ENCODE peak calls at places on chromosomes 2 and 18, in ten cellular contexts. S is G401; J is stimulated activated naive CD8-positive, alpha-beta T cell treated with anti-CD3 and anti-CD28 coated beads, Interleukin-15, Interleukin-2, amounts not matched to agents 100 U/mL and 50 U/mL, for 24 hours; Z is hypothalamus; U is T-helper 2 cell; K is NCI-H1436; N is cerebellar cortex; T is AG09309; I is renal cortical epithelial cell; W is activated CD4-positive, alpha-beta T cell treated with anti-CD3 and anti-CD28 coated beads, Interleukin-2, amount 50 U/mL, for 48 hours. Y is an unnamed sample.

GRCh38 chr2:9010866-9011265 is 7.4 kb upstream of the MBOAT2 start:
- DNase-seq in K (peak), Z (no peak), W (no peak), S (no peak), I (no peak), U (no peak), J (no peak), N (no peak), T (peak), Y (no peak)

GRCh38 chr2:203453858-203454451 is 81.1 kb downstream of the RAPH1 start:
- DNase-seq in N (peak), Z (peak), S (peak), I (peak), K (peak), W (peak), T (no peak), U (peak), J (peak), Y (peak)

GRCh38 chr2:224969633-224970292 is 72.5 kb downstream of the DOCK10 start:
- DNase-seq in I (peak), S (no peak), U (no peak), J (no peak), N (no peak), Z (no peak), W (no peak), T (no peak), K (no peak), Y (no peak)

GRCh38 chr2:30300456-30301221 is 69.3 kb downstream of the LBH start:
- DNase-seq in Z (no peak), U (no peak), I (no peak), T (no peak), N (no peak), S (no peak), J (no peak), W (no peak), K (no peak), Y (no peak)

GRCh38 chr18:73520229-73520628 is 627.4 kb downstream of the FBXO15 start:
- DNase-seq in K (no peak), W (no peak), U (no peak), S (no peak), Z (no peak), T (no peak), I (no peak), N (no peak), J (no peak), Y (no peak)

GRCh38 chr18:2143666-2144065 is 427.6 kb downstream of the METTL4 start:
- DNase-seq in K (no peak), I (no peak), J (no peak), W (no peak), N (no peak), U (no peak), Z (no peak), S (no peak), T (no peak), Y (no peak)

GRCh38 chr2:160220545-160221009 is 20.5 kb upstream of the ITGB6 start:
- DNase-seq in Z (no peak), W (peak), S (no peak), N (no peak), T (no peak), U (peak), I (peak), K (no peak), J (peak), Y (no peak)

GRCh38 chr2:220076734-220077133 is 449.3 kb downstream of the SLC4A3 start:
- DNase-seq in W (no peak), Z (no peak), K (no peak), N (no peak), S (no peak), U (no peak), J (no peak), I (no peak), T (peak), Y (no peak)

GRCh38 chr2:164826293-164827243 is 15.1 kb downstream of the COBLL1 start:
- DNase-seq in T (peak), U (no peak), I (peak), W (no peak), K (no peak), S (peak), Z (no peak), J (no peak), N (no peak), Y (no peak)

GRCh38 chr2:27407798-27408491 is 1.4 kb downstream of the PPM1G start:
- DNase-seq in U (no peak), Z (no peak), W (no peak), S (peak), N (peak), K (peak), J (no peak), T (no peak), I (peak), Y (no peak)

GRCh38 chr2:96951125-96951654 is 35.2 kb downstream of the FAM178B start:
- DNase-seq in Z (peak), W (peak), T (no peak), N (peak), I (peak), K (peak), J (peak), S (peak), U (peak), Y (peak)

GRCh38 chr2:98936133-98936916 is at the start of gene CRACDL:
- DNase-seq in W (peak), S (no peak), J (peak), Z (no peak), U (peak), T (no peak), I (peak), N (no peak), K (peak), Y (peak)

GRCh38 chr2:156892449-156893335 is 364.8 kb upstream of the GALNT5 start:
- DNase-seq in N (peak), J (no peak), Z (no peak), T (no peak), U (peak), S (peak), K (peak), W (no peak), I (peak), Y (no peak)

GRCh38 chr2:78992451-78992806 is 33.1 kb upstream of the REG3G start:
- DNase-seq in U (no peak), T (no peak), N (peak), I (no peak), J (no peak), W (no peak), Z (peak), K (no peak), S (peak), Y (peak)

GRCh38 chr2:158583923-158584322 is 127.2 kb downstream of the PKP4 start:
- DNase-seq in N (no peak), J (no peak), U (no peak), K (no peak), W (no peak), I (no peak), S (no peak), Z (no peak), T (no peak), Y (no peak)

GRCh38 chr2:240319855-240320560 is 115.5 kb upstream of the GPC1 start:
- DNase-seq in W (no peak), N (peak), U (no peak), J (no peak), K (no peak), Z (no peak), I (peak), T (peak), S (peak), Y (no peak)

Y was measured in GM13977.